ENCODE peak calls at places on chromosomes 2 and 18, in four cellular contexts. W is A549, Y is GM12878, X is K562. O is an unnamed sample.

GRCh38 chr2:181576431-181576830 is 80.5 kb downstream of the CERKL start:
- DNase-seq in W (no peak), Y (no peak), X (no peak), O (no peak)

GRCh38 chr2:200469708-200470600 is 39.9 kb downstream of the KCTD18 start:
- DNase-seq in W (no peak), Y (no peak), X (no peak), O (no peak)

GRCh38 chr2:45121236-45121927 is 112.1 kb upstream of the SIX2 start:
- DNase-seq in W (no peak), Y (no peak), X (no peak), O (no peak)

GRCh38 chr2:47784349-47784851 is 1.5 kb downstream of the MSH6 start:
- DNase-seq in W (no peak), Y (no peak), X (no peak), O (no peak)

GRCh38 chr2:29113891-29114321 is 1.3 kb upstream of the CLIP4 start:
- DNase-seq in W (peak; percentile 35), Y (no peak), X (peak; percentile 17), O (peak; percentile 83)

GRCh38 chr2:1675633-1676032 is 68.7 kb downstream of the PXDN start:
- DNase-seq in W (peak; percentile 80), Y (no peak), X (no peak), O (no peak)

GRCh38 chr2:234971494-234971893 is 19.7 kb downstream of the SH3BP4 start:
- DNase-seq in W (no peak), Y (no peak), X (no peak), O (no peak)

GRCh38 chr2:173187911-173188788 is 112.5 kb downstream of the MAP3K20 start:
- DNase-seq in W (no peak), Y (no peak), X (peak; percentile 41), O (no peak)

GRCh38 chr2:141728886-141729285 is 401.9 kb downstream of the LRP1B start:
- DNase-seq in W (no peak), Y (no peak), X (no peak), O (no peak)

GRCh38 chr2:85181844-85182456 is 48.8 kb downstream of the TCF7L1 start:
- DNase-seq in W (no peak), Y (no peak), X (no peak), O (no peak)

GRCh38 chr2:128911276-128911675 is 592.6 kb upstream of the HS6ST1 start:
- DNase-seq in W (no peak), Y (no peak), X (no peak), O (no peak)

GRCh38 chr2:114400890-114401289 is 41.6 kb upstream of the DPP10 start:
- DNase-seq in W (no peak), Y (no peak), X (no peak), O (peak; percentile 38)

GRCh38 chr2:63679252-63679850 is 90.6 kb downstream of the MDH1 start:
- DNase-seq in W (no peak), Y (no peak), X (no peak), O (no peak)

GRCh38 chr2:6994569-6994968 is 77.4 kb downstream of the RNF144A start:
- DNase-seq in W (no peak), Y (no peak), X (no peak), O (no peak)

GRCh38 chr2:45935791-45936622 is 284.5 kb downstream of the PRKCE start:
- DNase-seq in W (peak; percentile 95), Y (no peak), X (peak; percentile 88), O (peak; percentile 86)

GRCh38 chr2:195782156-195782555 is 125.1 kb downstream of the SLC39A10 start:
- DNase-seq in W (no peak), Y (no peak), X (no peak), O (no peak)

GRCh38 chr2:162333968-162334367 is 10.0 kb upstream of the GCA start:
- DNase-seq in W (no peak), Y (no peak), X (peak; percentile 15), O (peak; percentile 43)

GRCh38 chr18:22167471-22168151 is 1.8 kb upstream of the GATA6 start:
- DNase-seq in W (peak; percentile 41), Y (no peak), X (no peak), O (no peak)

GRCh38 chr18:62809900-62810299 is 94.6 kb downstream of the PHLPP1 start:
- DNase-seq in W (no peak), Y (no peak), X (no peak), O (no peak)

GRCh38 chr18:6598657-6599056 is 130.9 kb upstream of the ARHGAP28 start:
- DNase-seq in W (no peak), Y (no peak), X (no peak), O (no peak)

GRCh38 chr18:2976218-2976617 is 36.7 kb downstream of the LPIN2 start:
- DNase-seq in W (no peak), Y (no peak), X (peak; percentile 62), O (no peak)

GRCh38 chr2:130756721-130757195 is 1.4 kb downstream of the AMER3 start:
- DNase-seq in W (no peak), Y (no peak), X (no peak), O (no peak)

GRCh38 chr2:7094113-7094760 is 177.0 kb downstream of the RNF144A start:
- DNase-seq in W (no peak), Y (no peak), X (no peak), O (no peak)

GRCh38 chr2:109721117-109721504 is 73.0 kb upstream of the RGPD5 start:
- DNase-seq in W (no peak), Y (no peak), X (no peak), O (no peak)

GRCh38 chr2:33340265-33340664 is 136.2 kb upstream of the RASGRP3 start:
- DNase-seq in W (no peak), Y (no peak), X (no peak), O (no peak)

GRCh38 chr18:61690418-61691138 is 202.2 kb downstream of the RNF152 start:
- DNase-seq in W (no peak), Y (no peak), X (no peak), O (no peak)

GRCh38 chr2:208265371-208265806 is 666 bp upstream of the PIKFYVE start:
- DNase-seq in W (peak; percentile 15), Y (no peak), X (peak; percentile 52), O (peak; percentile 77)

GRCh38 chr2:16386431-16386830 is 279.2 kb downstream of the CYRIA start:
- DNase-seq in W (no peak), Y (no peak), X (no peak), O (no peak)

GRCh38 chr2:163119964-163120363 is 281.4 kb upstream of the KCNH7 start:
- DNase-seq in W (no peak), Y (no peak), X (no peak), O (no peak)

GRCh38 chr2:60478660-60479059 is 74.8 kb downstream of the BCL11A start:
- DNase-seq in W (no peak), Y (no peak), X (no peak), O (no peak)

GRCh38 chr2:215917953-215918620 is 95.3 kb downstream of the MREG start:
- DNase-seq in W (no peak), Y (peak; percentile 83), X (no peak), O (peak; percentile 16)

GRCh38 chr2:173229086-173229485 is 125.6 kb upstream of the CDCA7 start:
- DNase-seq in W (no peak), Y (no peak), X (no peak), O (no peak)

GRCh38 chr2:156470975-156471583 is 34.9 kb downstream of the GPD2 start:
- DNase-seq in W (no peak), Y (no peak), X (no peak), O (peak; percentile 13)

GRCh38 chr2:152200562-152201465 is 25.3 kb upstream of the STAM2 start:
- DNase-seq in W (peak; percentile 82), Y (no peak), X (peak; percentile 92), O (peak; percentile 79)
- TF ChIP-seq POLR2A in W (no peak), Y (no peak), X (no peak), O (no peak)

GRCh38 chr18:23459530-23459921 is 6.4 kb downstream of the RIOK3 start:
- DNase-seq in W (no peak), Y (no peak), X (no peak), O (no peak)
- TF ChIP-seq CTCF in W (no peak), Y (no peak), X (no peak), O (no peak)

DNA sequence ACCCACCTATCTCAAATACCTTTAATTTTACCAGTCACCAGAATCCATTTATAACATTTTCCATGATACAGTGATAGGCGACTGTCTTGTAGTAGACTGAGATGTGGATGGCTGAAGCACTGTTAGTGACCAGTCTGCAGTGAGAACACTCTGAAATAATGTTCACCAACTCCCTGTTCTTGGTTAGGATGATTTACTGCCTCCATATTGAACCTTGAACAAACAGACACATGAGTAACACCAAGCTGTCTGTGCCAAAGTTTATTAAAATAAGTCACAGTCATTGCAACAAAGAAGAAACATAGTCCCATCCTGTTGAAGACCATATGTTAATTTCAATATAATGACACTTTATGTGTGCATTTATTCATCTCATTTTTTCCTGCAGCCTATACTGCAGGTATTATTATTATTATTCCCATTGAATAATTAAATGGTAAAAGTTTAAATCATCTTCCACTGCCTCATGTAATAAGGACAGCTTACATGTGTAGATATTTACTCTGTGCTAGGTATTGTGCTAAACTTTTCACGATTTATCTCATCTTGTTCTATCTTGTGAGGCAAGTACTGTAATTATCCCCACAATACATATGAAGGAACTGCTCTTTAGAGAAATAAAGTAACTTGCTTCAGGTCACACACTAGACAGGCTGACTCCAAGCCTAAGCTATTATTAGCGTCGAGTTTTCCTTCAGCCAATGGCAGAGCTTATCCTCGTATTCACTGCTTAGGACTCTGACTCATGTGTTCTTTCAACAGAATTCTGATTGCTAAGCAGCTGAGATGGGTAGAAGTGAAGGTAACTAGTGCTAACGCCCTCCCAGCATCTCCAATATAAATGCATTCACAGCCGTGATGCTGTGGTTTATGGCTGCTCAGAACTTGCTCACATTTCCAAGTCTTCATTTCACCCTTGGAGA is 62.5 kb downstream of the ONECUT2 start:
- DNase-seq in W (no peak), Y (no peak), X (no peak), O (no peak)
- TF ChIP-seq MYC in W (no peak), Y (no peak), X (no peak), O (no peak)

GRCh38 chr2:203533696-203534471 is 1.2 kb downstream of the RAPH1 start:
- DNase-seq in W (peak; percentile 15), Y (no peak), X (no peak), O (peak; percentile 49)
- TF ChIP-seq POLR2A in W (no peak), Y (no peak), X (no peak), O (no peak)

DNA sequence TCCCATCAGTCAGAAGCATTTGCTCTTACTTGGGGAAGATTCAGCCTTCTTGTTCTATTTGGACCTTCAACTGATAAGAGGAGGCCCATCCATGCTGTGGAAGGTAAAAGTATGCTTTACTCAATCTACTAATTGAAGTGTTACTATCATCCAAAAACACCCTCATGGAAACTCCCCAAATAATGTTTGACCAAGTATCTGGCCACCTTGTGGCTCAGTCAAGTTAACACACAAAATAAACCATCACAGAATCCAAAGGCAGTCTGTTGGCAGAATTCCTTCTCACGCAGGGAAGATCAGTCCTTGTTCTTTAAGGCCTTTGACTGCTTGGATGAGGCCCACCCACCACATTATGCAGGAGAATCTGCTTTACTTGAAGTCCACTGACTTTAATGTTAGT is 531.2 kb upstream of the SMIM21 start:
- DNase-seq in W (no peak), Y (no peak), X (no peak), O (no peak)
- TF ChIP-seq CTCF in W (no peak), Y (no peak), X (no peak), O (no peak)

GRCh38 chr2:191078165-191078867 is 64.3 kb upstream of the STAT1 start:
- DNase-seq in W (no peak), Y (no peak), X (no peak), O (no peak)
- TF ChIP-seq MYC in W (no peak), Y (no peak), X (no peak), O (no peak)

O was measured in NB4.